ENCODE peak calls at places on chromosomes 11 and 22, in seven cellular contexts. One of them, this sample, is unnamed.

GRCh38 chr11:80086496-80087055 is 645.7 kb upstream of the TENM4 start:
- DNase-seq in activated T-cell treated with anti-CD3 and anti-CD28 coated beads, Interleukin-2, amount 50 U/mL, for 1 hour: no peak
- DNase-seq in epithelial cell of esophagus: no peak
- DNase-seq in T follicular helper cell: no peak
- DNase-seq in activated gamma-delta T cell treated with Interleukin-2 at 50 U/mL for 16 hours: no peak
- DNase-seq in GM04504: no peak
- DNase-seq in IMR-90: no peak
- DNase-seq in this sample: no peak

GRCh38 chr22:36734171-36735058 is 30.9 kb upstream of the CACNG2 start:
- DNase-seq in activated T-cell treated with anti-CD3 and anti-CD28 coated beads, Interleukin-2, amount 50 U/mL, for 1 hour: no peak
- DNase-seq in epithelial cell of esophagus: no peak
- DNase-seq in T follicular helper cell: no peak
- DNase-seq in activated gamma-delta T cell treated with Interleukin-2 at 50 U/mL for 16 hours: no peak
- DNase-seq in GM04504: peak
- DNase-seq in IMR-90: peak
- DNase-seq in this sample: peak

GRCh38 chr11:19349340-19350025 is 108.7 kb upstream of the E2F8 start:
- DNase-seq in activated T-cell treated with anti-CD3 and anti-CD28 coated beads, Interleukin-2, amount 50 U/mL, for 1 hour: no peak
- DNase-seq in epithelial cell of esophagus: no peak
- DNase-seq in T follicular helper cell: no peak
- DNase-seq in activated gamma-delta T cell treated with Interleukin-2 at 50 U/mL for 16 hours: no peak
- DNase-seq in GM04504: no peak
- DNase-seq in IMR-90: no peak
- DNase-seq in this sample: no peak

GRCh38 chr22:44409691-44410316 is 88.2 kb downstream of the RTL6 start:
- DNase-seq in activated T-cell treated with anti-CD3 and anti-CD28 coated beads, Interleukin-2, amount 50 U/mL, for 1 hour: no peak
- DNase-seq in epithelial cell of esophagus: no peak
- DNase-seq in T follicular helper cell: no peak
- DNase-seq in activated gamma-delta T cell treated with Interleukin-2 at 50 U/mL for 16 hours: no peak
- DNase-seq in GM04504: no peak
- DNase-seq in IMR-90: no peak
- DNase-seq in this sample: no peak

GRCh38 chr11:5226732-5227327 is at the start of gene HBB:
- DNase-seq in activated T-cell treated with anti-CD3 and anti-CD28 coated beads, Interleukin-2, amount 50 U/mL, for 1 hour: no peak
- DNase-seq in epithelial cell of esophagus: peak
- DNase-seq in T follicular helper cell: no peak
- DNase-seq in activated gamma-delta T cell treated with Interleukin-2 at 50 U/mL for 16 hours: no peak
- DNase-seq in GM04504: no peak
- DNase-seq in IMR-90: no peak
- DNase-seq in this sample: no peak

GRCh38 chr11:46129133-46129532 is 7.9 kb upstream of the PHF21A start:
- DNase-seq in activated T-cell treated with anti-CD3 and anti-CD28 coated beads, Interleukin-2, amount 50 U/mL, for 1 hour: no peak
- DNase-seq in epithelial cell of esophagus: no peak
- DNase-seq in T follicular helper cell: no peak
- DNase-seq in activated gamma-delta T cell treated with Interleukin-2 at 50 U/mL for 16 hours: no peak
- DNase-seq in GM04504: no peak
- DNase-seq in IMR-90: no peak
- DNase-seq in this sample: no peak

GRCh38 chr22:28141614-28142013 is 222.6 kb upstream of the PITPNB start:
- DNase-seq in activated T-cell treated with anti-CD3 and anti-CD28 coated beads, Interleukin-2, amount 50 U/mL, for 1 hour: no peak
- DNase-seq in epithelial cell of esophagus: no peak
- DNase-seq in T follicular helper cell: no peak
- DNase-seq in activated gamma-delta T cell treated with Interleukin-2 at 50 U/mL for 16 hours: no peak
- DNase-seq in GM04504: peak
- DNase-seq in IMR-90: peak
- DNase-seq in this sample: no peak

GRCh38 chr11:73990727-73991126 is 8.1 kb upstream of the UCP2 start:
- DNase-seq in activated T-cell treated with anti-CD3 and anti-CD28 coated beads, Interleukin-2, amount 50 U/mL, for 1 hour: no peak
- DNase-seq in epithelial cell of esophagus: no peak
- DNase-seq in T follicular helper cell: no peak
- DNase-seq in activated gamma-delta T cell treated with Interleukin-2 at 50 U/mL for 16 hours: no peak
- DNase-seq in GM04504: no peak
- DNase-seq in IMR-90: no peak
- DNase-seq in this sample: no peak

This sample was measured in stromal cell of bone marrow.